ENCODE peak calls at places on chromosomes 2 and 18, in four cellular contexts. U, D, M and W are unnamed samples.

GRCh38 chr2:61967262-61967661 is 61.8 kb downstream of the COMMD1 start:
- DNase-seq in D (no peak), M (no peak), U (no peak), W (no peak)

GRCh38 chr2:68751397-68752339 is 17.1 kb downstream of the ARHGAP25 start:
- DNase-seq in D (peak), U (peak), M (peak), W (peak)

GRCh38 chr2:126863336-126864015 is 35.2 kb upstream of the TEX51 start:
- DNase-seq in D (no peak), M (no peak), U (no peak), W (no peak)

GRCh38 chr2:224027070-224027469 is 12.0 kb downstream of the SERPINE2 start:
- DNase-seq in U (no peak), D (no peak), M (no peak), W (no peak)

GRCh38 chr18:79574938-79575525 is 104.6 kb upstream of the CTDP1 start:
- DNase-seq in M (no peak), U (peak), D (no peak), W (no peak)

GRCh38 chr2:182767578-182767977 is 51.5 kb downstream of the DNAJC10 start:
- DNase-seq in D (no peak), M (no peak), U (no peak), W (peak)

GRCh38 chr2:109369671-109370191 is 240.7 kb downstream of the SH3RF3 start:
- DNase-seq in U (peak), M (peak), D (no peak), W (no peak)

GRCh38 chr2:96531366-96531765 is 5.2 kb upstream of the ARID5A start:
- DNase-seq in M (peak), D (no peak), U (no peak), W (no peak)

GRCh38 chr2:135245055-135245454 is 193.0 kb downstream of the RAB3GAP1 start:
- DNase-seq in D (no peak), M (no peak), U (no peak), W (peak)

GRCh38 chr18:424071-424868 is 76.2 kb downstream of the COLEC12 start:
- DNase-seq in U (peak), D (no peak), M (no peak), W (no peak)

GRCh38 chr2:112001136-112001764 is 53.8 kb upstream of the TMEM87B start:
- DNase-seq in D (no peak), M (no peak), U (no peak), W (no peak)

GRCh38 chr18:48904086-48904485 is 46.7 kb downstream of the SMAD7 start:
- DNase-seq in U (no peak), M (no peak), D (no peak), W (no peak)

GRCh38 chr2:128366746-128367511 is 48.3 kb upstream of the HS6ST1 start:
- DNase-seq in M (no peak), U (peak), D (no peak), W (no peak)

GRCh38 chr2:240598311-240598911 is 11.9 kb downstream of the CAPN10 start:
- DNase-seq in M (no peak), D (no peak), U (peak), W (no peak)

GRCh38 chr2:127829845-127830246 is 18.9 kb upstream of the WDR33 start:
- DNase-seq in U (no peak), M (no peak), D (peak), W (no peak)

GRCh38 chr2:66561645-66562336 is 126.9 kb downstream of the MEIS1 start:
- DNase-seq in M (no peak), D (no peak), U (no peak), W (no peak)

GRCh38 chr2:218368621-218369153 is 12.0 kb downstream of the CATIP start:
- DNase-seq in U (peak), D (no peak), M (peak), W (no peak)

GRCh38 chr2:29480423-29480822 is 365.2 kb downstream of the CLIP4 start:
- DNase-seq in U (no peak), M (no peak), D (no peak), W (no peak)

GRCh38 chr2:26710743-26711456 is 18.4 kb downstream of the KCNK3 start:
- DNase-seq in M (no peak), U (no peak), D (no peak), W (no peak)

GRCh38 chr2:147829106-147829505 is 15.7 kb upstream of the ACVR2A start:
- DNase-seq in D (no peak), U (no peak), M (no peak), W (peak)

GRCh38 chr18:12851709-12852108 is 32.3 kb downstream of the PTPN2 start:
- DNase-seq in D (no peak), M (no peak), U (no peak), W (no peak)

DNA sequence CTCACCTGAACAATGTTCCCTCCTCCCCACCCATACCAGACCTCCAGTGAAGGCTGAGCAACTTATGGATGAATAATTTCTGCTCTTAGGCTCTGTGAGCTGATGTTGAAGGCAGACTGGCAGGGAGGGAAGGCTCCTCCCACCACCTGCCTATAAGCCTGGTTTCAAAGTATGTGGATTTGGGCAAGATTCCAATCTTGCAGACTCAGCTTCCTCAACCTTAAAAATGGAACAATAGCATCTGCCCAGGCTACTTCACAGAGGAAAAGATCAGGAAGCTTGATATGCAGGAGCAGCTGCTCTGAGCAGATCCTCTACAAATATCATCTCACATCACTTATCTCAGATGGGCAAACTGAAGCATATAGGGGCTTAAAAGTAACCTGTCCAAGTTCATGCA is 112.2 kb downstream of the ZFP36L2 start:
- DNase-seq in D (no peak), M (no peak), U (no peak), W (peak)
- H3K27ac ChIP-seq in D (no peak), M (no peak), U (no peak), W (peak)

GRCh38 chr2:220646424-220646823 is 925.7 kb downstream of the EPHA4 start:
- DNase-seq in M (no peak), D (no peak), U (no peak), W (no peak)

GRCh38 chr2:220654322-220654721 is 917.8 kb downstream of the EPHA4 start:
- DNase-seq in M (no peak), D (no peak), U (no peak), W (no peak)

GRCh38 chr2:220653776-220654175 is 918.3 kb downstream of the EPHA4 start:
- DNase-seq in M (no peak), U (no peak), D (no peak), W (no peak)

DNA sequence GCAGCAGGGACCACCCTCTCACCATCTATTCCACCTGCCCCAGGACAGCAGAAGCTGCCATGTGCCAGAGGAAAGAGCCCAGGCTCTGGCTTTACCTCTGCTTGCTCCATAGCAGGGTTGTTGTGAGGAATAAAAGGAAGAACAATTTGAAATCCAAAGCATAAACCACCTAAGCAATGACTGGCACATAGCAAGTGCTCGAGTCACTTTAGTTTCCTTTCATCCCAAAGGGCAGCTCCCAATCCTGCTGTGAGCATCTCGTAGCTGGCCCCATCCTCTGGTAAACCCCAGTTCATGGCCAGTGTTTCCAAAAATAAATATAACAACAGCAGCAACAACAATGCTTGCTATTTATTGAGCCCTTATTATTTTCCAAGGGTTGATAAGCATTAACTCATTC is 923.5 kb downstream of the EPHA4 start:
- DNase-seq in D (no peak), U (no peak), M (no peak), W (no peak)
- H3K27ac ChIP-seq in D (no peak), U (no peak), M (no peak), W (no peak)

DNA sequence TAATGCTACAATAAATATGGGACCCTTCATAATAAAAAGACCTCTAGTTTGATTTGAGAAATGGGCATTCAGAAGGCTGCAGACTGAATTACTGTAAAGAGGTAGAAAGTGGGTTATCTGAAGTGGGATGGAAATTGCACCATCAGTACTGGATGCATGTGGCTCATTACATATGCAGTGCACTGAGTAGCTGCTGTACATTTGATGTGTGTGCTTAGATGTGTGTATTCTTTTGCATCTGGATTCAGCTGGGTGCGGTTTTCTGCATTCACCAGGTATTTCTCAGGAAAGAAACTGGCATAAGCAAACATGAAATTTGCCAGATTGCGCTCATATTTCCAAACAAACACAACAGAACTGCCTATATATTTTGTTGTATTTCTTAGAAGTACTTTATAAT is 38.2 kb downstream of the NDC80 start:
- DNase-seq in U (no peak), M (no peak), D (no peak), W (no peak)
- H3K27ac ChIP-seq in U (no peak), M (no peak), D (no peak), W (no peak)

GRCh38 chr18:60809937-60810336 is 437.4 kb upstream of the MC4R start:
- DNase-seq in D (no peak), U (no peak), M (no peak), W (no peak)

DNA sequence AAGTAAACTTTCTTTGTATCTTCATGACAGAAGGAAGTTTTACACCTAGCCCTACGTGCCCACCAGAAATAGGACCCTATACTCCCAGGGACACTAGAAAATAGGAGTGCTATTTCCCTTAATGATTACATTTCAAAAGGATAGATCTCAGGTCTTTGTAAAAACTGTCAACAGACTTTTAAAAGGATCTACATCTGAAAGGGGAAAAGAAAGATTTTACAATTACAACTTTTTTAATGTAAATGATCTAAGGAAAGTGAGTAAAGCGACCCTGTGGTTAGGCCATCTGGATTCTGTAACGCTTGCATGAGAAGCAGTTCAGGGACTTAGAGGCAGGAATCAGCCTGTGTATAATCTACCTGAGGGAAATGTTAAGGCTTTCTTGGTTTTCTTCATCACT is 431.8 kb upstream of the MC4R start:
- DNase-seq in D (no peak), M (no peak), U (no peak), W (no peak)
- H3K27ac ChIP-seq in D (no peak), M (no peak), U (no peak), W (no peak)

GRCh38 chr2:219620546-219620945 is 6.9 kb upstream of the SLC4A3 start:
- DNase-seq in M (no peak), U (no peak), D (no peak), W (no peak)
- H3K27ac ChIP-seq in M (no peak), U (no peak), D (no peak), W (no peak)

DNA sequence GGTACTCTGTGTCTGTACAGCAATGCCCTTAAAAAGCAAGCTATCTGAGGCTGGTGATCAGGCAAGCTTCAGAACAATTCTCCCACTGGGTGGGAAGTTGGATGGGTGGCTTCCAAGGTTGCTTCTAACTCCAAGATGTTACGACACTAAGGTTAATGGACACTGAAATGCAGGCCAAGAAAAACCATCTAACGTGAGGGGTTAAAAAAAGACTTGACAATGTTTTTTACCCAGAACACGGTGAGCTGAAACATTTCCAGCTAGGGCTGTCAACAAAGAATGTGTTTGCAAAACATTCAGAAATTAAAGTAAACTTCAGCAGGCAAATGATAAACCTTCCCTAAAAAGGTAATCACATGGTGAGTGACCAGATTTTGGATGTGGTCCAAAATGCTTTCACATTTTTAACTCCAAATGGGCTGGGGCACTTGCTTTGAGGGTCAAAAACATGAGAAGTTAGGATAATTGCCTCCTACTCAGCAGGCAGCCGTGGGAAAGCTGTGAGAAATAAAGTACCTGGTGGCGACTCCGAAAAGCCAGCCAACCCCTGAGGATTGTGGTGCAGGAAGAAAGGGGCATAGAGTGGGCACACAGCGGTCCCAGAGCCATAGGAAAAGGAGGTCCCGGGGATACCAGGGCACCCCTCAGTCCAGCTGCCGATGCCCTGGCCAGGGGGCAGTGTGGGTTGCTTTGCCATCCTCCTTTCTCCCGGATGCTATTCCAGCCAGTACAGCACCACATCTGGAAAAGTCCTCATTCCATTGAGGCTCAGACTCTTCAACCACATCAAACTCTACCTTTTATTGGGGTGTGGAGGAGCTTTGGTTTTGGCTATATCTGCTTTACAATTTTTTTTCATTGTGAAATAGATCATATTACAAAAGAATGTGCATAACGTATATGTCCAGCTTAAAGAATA is 90.0 kb upstream of the ATL2 start:
- DNase-seq in D (no peak), M (peak), U (peak), W (no peak)
- H3K27ac ChIP-seq in D (no peak), M (peak), U (peak), W (peak)

DNA sequence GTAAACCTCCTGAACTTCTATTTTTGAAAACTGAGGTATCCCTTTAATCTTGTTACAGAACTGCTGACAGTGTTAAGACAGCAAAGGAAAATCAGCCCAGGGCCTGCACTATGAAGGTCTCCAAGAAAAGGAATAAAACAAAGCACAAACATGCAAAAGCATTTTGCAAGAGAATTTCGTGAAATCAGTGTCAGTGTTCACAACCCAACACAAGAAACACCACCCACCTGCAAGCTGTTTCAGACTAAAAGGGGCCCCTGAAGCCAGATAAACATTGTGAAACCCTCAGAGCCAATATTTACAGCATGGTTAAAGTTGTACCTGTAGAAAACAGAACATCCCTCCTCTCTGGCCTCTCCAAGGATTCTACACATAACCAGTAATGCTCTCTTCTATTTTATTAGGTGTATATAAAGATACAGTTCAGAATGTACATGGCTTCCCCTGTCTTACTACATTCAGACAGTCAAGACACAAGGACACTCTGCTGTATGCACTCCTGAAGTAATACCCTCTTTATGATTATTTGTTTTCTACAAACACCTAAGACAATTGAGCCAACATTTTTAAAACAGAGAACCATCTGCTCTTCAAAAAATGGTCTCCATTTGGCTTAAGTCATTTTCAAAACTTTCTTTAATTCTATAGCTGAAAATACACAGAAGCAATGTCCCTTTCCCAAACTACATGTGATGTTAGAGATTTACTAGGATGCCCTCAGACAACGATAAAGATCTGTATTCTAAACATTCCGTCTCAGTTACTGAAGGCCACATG is 149.5 kb upstream of the ZFP36L2 start:
- DNase-seq in M (no peak), D (no peak), U (no peak), W (no peak)
- H3K27ac ChIP-seq in M (peak), D (no peak), U (peak), W (no peak)